ENCODE peak calls at places on chromosomes 5 and 9, in six cellular contexts. E is kidney, D is AG04450, B is OCI-LY7, K is pancreas, L is HFFc6. W is an unnamed sample.
A peak's percentile ranks its signal among the peaks of the same experiment; 100 is the strongest.

GRCh38 chr5:43065384-43066230 is 25.5 kb upstream of the ANXA2R start:
- DNase-seq in D (no peak), B (peak; percentile 73), K (peak; percentile 52), E (peak; percentile 88), L (peak; percentile 58), W (peak; percentile 63)

GRCh38 chr9:135463140-135463539 is 16.4 kb upstream of the PPP1R26 start:
- DNase-seq in K (no peak), E (no peak), L (peak; percentile 55), B (no peak), D (no peak), W (no peak)

GRCh38 chr9:108151161-108151586 is 661.6 kb upstream of the KLF4 start:
- DNase-seq in B (no peak), K (no peak), E (peak; percentile 35), D (peak; percentile 11), L (no peak), W (no peak)

GRCh38 chr9:122265265-122265900 is 701 bp downstream of the MRRF start:
- DNase-seq in K (no peak), E (no peak), B (peak; percentile 77), D (no peak), L (peak; percentile 25), W (peak; percentile 52)

GRCh38 chr9:132516911-132517310 is 65.5 kb upstream of the BARHL1 start:
- DNase-seq in E (no peak), B (no peak), L (no peak), D (no peak), K (no peak), W (no peak)

GRCh38 chr9:26746357-26747072 is 146.1 kb downstream of the CAAP1 start:
- DNase-seq in B (no peak), L (peak; percentile 1), D (no peak), K (no peak), E (no peak), W (peak; percentile 4)

GRCh38 chr9:129278391-129279237 is 100.6 kb upstream of the IER5L start:
- DNase-seq in B (peak; percentile 43), D (no peak), E (peak; percentile 83), L (no peak), K (no peak), W (peak; percentile 57)

GRCh38 chr9:122318284-122318683 is 52.5 kb upstream of the PTGS1 start:
- DNase-seq in K (no peak), L (no peak), B (no peak), D (no peak), E (no peak), W (no peak)

GRCh38 chr5:88785396-88786216 is 97.4 kb downstream of the MEF2C start:
- DNase-seq in B (no peak), L (peak; percentile 98), E (no peak), K (peak; percentile 62), D (peak; percentile 55), W (no peak)

GRCh38 chr9:86854898-86855523 is 92.3 kb downstream of the GAS1 start:
- DNase-seq in E (no peak), K (peak; percentile 76), B (no peak), D (peak; percentile 87), L (peak; percentile 75), W (peak; percentile 8)

GRCh38 chr5:134086943-134087305 is 27.6 kb upstream of the TCF7 start:
- DNase-seq in E (no peak), L (no peak), B (no peak), K (no peak), D (no peak), W (no peak)

GRCh38 chr5:50653946-50654345 is 12.5 kb upstream of the PARP8 start:
- DNase-seq in E (no peak), K (peak; percentile 17), B (peak; percentile 89), L (no peak), D (no peak), W (no peak)

GRCh38 chr5:163165277-163165676 is 272.1 kb upstream of the CCNG1 start:
- DNase-seq in L (no peak), K (no peak), E (no peak), D (no peak), B (no peak), W (no peak)

GRCh38 chr5:142025637-142026036 is 12.8 kb upstream of the GNPDA1 start:
- DNase-seq in L (no peak), K (no peak), B (no peak), D (no peak), E (no peak), W (no peak)

GRCh38 chr5:13524931-13525330 is 419.6 kb downstream of the DNAH5 start:
- DNase-seq in B (no peak), K (no peak), L (no peak), D (no peak), E (no peak), W (peak; percentile 45)

GRCh38 chr5:4613440-4613839 is 526.7 kb upstream of the ADAMTS16 start:
- DNase-seq in K (no peak), L (no peak), E (no peak), D (no peak), B (no peak), W (no peak)

GRCh38 chr9:96505316-96505991 is 55.5 kb downstream of the HABP4 start:
- DNase-seq in D (no peak), B (no peak), L (no peak), E (no peak), K (no peak), W (no peak)

GRCh38 chr5:172490739-172491461 is 36.6 kb upstream of the SH3PXD2B start:
- DNase-seq in K (no peak), B (no peak), L (no peak), D (no peak), E (no peak), W (no peak)

GRCh38 chr5:56464935-56465756 is 232.0 kb upstream of the ANKRD55 start:
- DNase-seq in E (no peak), D (no peak), L (no peak), K (no peak), B (no peak), W (no peak)

GRCh38 chr9:121784706-121785426 is 133.4 kb downstream of the DAB2IP start:
- DNase-seq in K (no peak), L (no peak), E (peak; percentile 66), B (no peak), D (no peak), W (no peak)

GRCh38 chr5:116766470-116766947 is 191.9 kb upstream of the SEMA6A start:
- DNase-seq in L (peak; percentile 4), E (no peak), D (no peak), K (peak; percentile 19), B (no peak), W (no peak)

GRCh38 chr5:135263022-135263668 is 135.9 kb downstream of the MACROH2A1 start:
- DNase-seq in K (no peak), B (no peak), E (no peak), L (no peak), D (no peak), W (peak; percentile 90)

GRCh38 chr9:35335164-35335563 is 154.7 kb upstream of the RUSC2 start:
- DNase-seq in D (no peak), E (no peak), K (no peak), L (peak; percentile 28), B (no peak), W (no peak)

GRCh38 chr9:131410051-131410491 is 16.2 kb downstream of the PRRC2B start:
- DNase-seq in B (no peak), E (no peak), K (no peak), D (no peak), L (no peak), W (no peak)

GRCh38 chr9:131409458-131409992 is 15.6 kb downstream of the PRRC2B start:
- DNase-seq in L (no peak), D (no peak), E (no peak), K (no peak), B (no peak), W (no peak)

GRCh38 chr9:131406567-131407436 is 12.9 kb downstream of the PRRC2B start:
- DNase-seq in D (no peak), L (no peak), B (no peak), E (no peak), K (no peak), W (no peak)

GRCh38 chr9:131405858-131406566 is 12.1 kb downstream of the PRRC2B start:
- DNase-seq in L (no peak), E (no peak), B (no peak), K (no peak), D (no peak), W (no peak)

GRCh38 chr9:131407717-131408195 is 13.9 kb downstream of the PRRC2B start:
- DNase-seq in E (no peak), K (no peak), B (no peak), L (no peak), D (no peak), W (no peak)
- TF ChIP-seq CTCF in E (peak; percentile 13), K (no peak), B (peak; percentile 44), L (peak; percentile 46), D (peak; percentile 32), W (no peak)

GRCh38 chr9:105066265-105066865 is 138.4 kb upstream of the ABCA1 start:
- DNase-seq in B (no peak), L (no peak), K (no peak), D (no peak), E (no peak), W (no peak)
- TF ChIP-seq CTCF in B (no peak), L (no peak), K (no peak), D (no peak), E (no peak), W (no peak)

DNA sequence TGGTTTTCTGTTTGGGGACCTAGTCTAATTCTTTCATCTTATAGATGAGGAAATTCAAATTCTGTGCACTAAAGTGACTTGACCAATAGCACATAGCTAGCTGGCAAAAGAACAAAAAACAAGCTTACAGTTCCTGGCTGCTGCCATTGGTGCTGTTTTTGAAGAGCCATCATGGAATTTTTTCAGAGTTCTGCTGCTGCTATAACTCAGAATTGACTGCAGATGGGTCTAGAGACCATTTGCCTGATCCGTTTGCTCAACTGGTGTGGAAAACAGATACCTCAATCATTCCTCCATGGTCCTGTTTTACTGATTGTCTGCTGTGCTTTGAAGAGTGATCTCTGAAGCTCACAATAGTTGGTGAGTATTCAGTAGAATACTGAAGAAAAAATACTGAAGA is 15.2 kb downstream of the FBXL7 start:
- DNase-seq in D (no peak), L (no peak), B (no peak), K (no peak), E (no peak), W (no peak)
- TF ChIP-seq CTCF in D (no peak), L (no peak), B (no peak), K (no peak), E (no peak), W (no peak)

GRCh38 chr5:107469485-107469884 is 201.3 kb downstream of the EFNA5 start:
- DNase-seq in L (peak; percentile 54), K (no peak), D (peak; percentile 78), B (no peak), E (no peak), W (no peak)

GRCh38 chr5:107474724-107475489 is 195.8 kb downstream of the EFNA5 start:
- DNase-seq in E (no peak), K (no peak), D (no peak), B (no peak), L (no peak), W (no peak)

GRCh38 chr5:107470007-107470582 is 200.6 kb downstream of the EFNA5 start:
- DNase-seq in E (no peak), K (no peak), B (no peak), L (no peak), D (no peak), W (no peak)

GRCh38 chr5:107474361-107474723 is 196.4 kb downstream of the EFNA5 start:
- DNase-seq in K (no peak), E (no peak), L (no peak), B (no peak), D (no peak), W (no peak)

DNA sequence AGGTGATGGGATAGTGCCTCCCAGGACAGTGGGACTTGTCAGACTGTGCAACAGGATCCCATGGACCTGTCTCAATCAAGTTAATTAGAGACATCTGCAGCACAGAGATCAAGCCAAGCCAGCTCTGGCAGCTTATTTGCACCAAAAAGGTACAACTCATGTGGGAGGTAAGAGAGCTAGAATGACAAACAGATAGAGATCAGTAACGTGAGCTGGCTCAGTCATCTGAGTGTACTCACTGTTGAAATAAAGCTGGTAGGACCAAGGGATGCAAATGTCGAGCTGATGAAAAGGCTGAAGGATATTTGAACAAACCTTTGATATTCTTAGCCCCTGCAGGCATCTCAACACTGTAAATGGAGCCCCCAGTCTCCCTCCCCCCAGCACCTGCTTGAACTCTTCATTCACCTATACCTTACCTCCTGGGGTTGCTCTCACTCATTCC is 198.1 kb downstream of the EFNA5 start:
- DNase-seq in D (no peak), E (no peak), B (no peak), L (no peak), K (no peak), W (no peak)
- TF ChIP-seq CTCF in D (no peak), E (no peak), B (no peak), L (no peak), K (no peak), W (no peak)